ENCODE peak calls at places on chromosomes 7 and 10, in five cellular contexts. S is Peyer's patch, E is mesendoderm, Y is tibial artery, D is transverse colon. T is an unnamed sample. For H3K4me1, the result is how much of the 10 kb centered on the place peaks cover.

GRCh38 chr7:136030867-136031318 is 53.7 kb upstream of the MTPN start:
- DNase-seq in E (no peak), S (no peak), D (no peak), Y (no peak), T (no peak)

GRCh38 chr10:86968994-86969355 is 693 bp downstream of the ADIRF start:
- DNase-seq in E (no peak), Y (no peak), S (no peak), D (no peak), T (no peak)

GRCh38 chr10:59654007-59654406 is 55.6 kb downstream of the SLC16A9 start:
- DNase-seq in D (no peak), E (no peak), S (no peak), Y (no peak), T (no peak)

GRCh38 chr10:123275183-123275549 is 121.0 kb downstream of the BUB3 start:
- DNase-seq in E (no peak), D (no peak), Y (no peak), S (no peak), T (no peak)

GRCh38 chr7:39228946-39229345 is 251.2 kb downstream of the POU6F2 start:
- DNase-seq in D (no peak), S (no peak), E (peak), Y (no peak), T (no peak)

GRCh38 chr7:107661081-107661864 is 645 bp downstream of the SLC26A4 start:
- DNase-seq in Y (peak), S (peak), D (peak), E (peak), T (peak)

GRCh38 chr7:46881507-46882127 is 700.3 kb downstream of the TNS3 start:
- DNase-seq in S (no peak), E (peak), D (no peak), Y (no peak), T (no peak)

GRCh38 chr7:38658916-38659315 is 27.7 kb upstream of the AMPH start:
- DNase-seq in D (no peak), E (no peak), S (no peak), Y (no peak), T (no peak)

GRCh38 chr10:6721964-6722615 is 142.0 kb upstream of the PRKCQ start:
- DNase-seq in D (no peak), E (no peak), Y (no peak), S (no peak), T (no peak)

DNA sequence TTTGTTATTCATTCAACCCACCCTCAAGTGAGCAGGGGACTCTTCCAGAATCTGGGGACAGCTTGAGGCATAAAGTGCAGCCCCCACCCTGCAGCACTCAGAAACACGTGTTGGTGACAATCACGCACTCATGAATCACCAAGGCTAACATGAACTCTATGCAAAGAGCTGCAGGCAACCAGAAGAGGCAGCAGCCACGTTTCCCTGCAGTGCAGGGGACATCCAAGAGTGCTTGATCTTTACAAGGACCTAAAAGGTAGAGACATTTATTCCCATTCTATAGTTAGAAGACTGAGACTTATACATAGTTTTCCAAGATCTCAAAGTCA is 135.2 kb upstream of the GDF10 start:
- DNase-seq in D (no peak), E (no peak), S (no peak), Y (no peak), T (no peak)
- H3K4me1 ChIP-seq in D (under half), E (under half), S (under half), Y (under half), T (under half)

GRCh38 chr7:5352440-5353010 is 69.8 kb downstream of the SLC29A4 start:
- DNase-seq in Y (no peak), S (no peak), D (no peak), E (no peak), T (no peak)

GRCh38 chr7:5351508-5352265 is 68.9 kb downstream of the SLC29A4 start:
- DNase-seq in Y (no peak), E (no peak), S (no peak), D (no peak), T (no peak)

GRCh38 chr7:5357951-5358350 is 65.7 kb downstream of the TNRC18 start:
- DNase-seq in E (no peak), Y (no peak), D (no peak), S (no peak), T (no peak)

GRCh38 chr7:5356751-5357119 is 66.9 kb downstream of the TNRC18 start:
- DNase-seq in E (no peak), D (no peak), S (no peak), Y (no peak), T (no peak)

DNA sequence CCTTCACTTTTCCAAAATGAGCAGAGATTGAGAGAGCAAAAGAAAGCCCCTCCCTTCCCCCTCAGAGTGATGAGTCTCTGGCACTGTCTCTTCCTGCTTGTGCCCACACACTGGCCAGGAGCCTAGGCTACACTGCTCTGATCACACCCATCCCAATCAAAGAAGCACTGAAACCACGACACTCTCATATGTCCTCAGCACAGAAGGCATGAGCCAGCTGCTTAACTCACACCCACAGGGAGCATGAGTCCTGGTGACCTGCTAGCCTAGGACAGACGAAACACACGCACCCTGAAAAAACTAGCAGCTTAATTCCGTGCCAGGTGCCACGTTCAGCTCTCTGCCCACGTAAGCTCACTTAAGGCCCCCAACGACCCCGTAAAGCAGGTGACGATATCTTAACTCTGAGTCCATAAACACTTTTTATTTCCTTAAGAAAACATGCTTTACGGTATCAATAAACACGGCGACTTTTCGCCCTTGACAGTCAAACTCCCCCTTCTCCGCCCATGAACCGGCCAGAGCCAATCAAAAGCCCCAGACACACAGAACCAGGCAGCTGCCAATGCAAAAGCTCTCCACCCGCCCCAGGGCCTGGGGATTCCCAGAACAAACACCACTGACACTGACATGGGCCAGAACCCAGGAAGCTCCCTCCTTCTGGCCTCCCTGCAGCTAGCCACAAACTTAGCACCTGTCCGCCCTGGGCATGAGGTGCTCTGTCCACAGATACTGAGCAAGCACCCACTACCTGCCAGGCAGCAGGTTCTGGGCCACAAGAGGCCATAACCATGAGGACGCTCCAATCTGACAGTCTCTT is 69.0 kb downstream of the TNRC18 start:
- DNase-seq in D (peak), Y (no peak), S (peak), E (peak), T (no peak)
- H3K27ac ChIP-seq in D (peak), Y (peak), S (peak), E (no peak), T (no peak)

DNA sequence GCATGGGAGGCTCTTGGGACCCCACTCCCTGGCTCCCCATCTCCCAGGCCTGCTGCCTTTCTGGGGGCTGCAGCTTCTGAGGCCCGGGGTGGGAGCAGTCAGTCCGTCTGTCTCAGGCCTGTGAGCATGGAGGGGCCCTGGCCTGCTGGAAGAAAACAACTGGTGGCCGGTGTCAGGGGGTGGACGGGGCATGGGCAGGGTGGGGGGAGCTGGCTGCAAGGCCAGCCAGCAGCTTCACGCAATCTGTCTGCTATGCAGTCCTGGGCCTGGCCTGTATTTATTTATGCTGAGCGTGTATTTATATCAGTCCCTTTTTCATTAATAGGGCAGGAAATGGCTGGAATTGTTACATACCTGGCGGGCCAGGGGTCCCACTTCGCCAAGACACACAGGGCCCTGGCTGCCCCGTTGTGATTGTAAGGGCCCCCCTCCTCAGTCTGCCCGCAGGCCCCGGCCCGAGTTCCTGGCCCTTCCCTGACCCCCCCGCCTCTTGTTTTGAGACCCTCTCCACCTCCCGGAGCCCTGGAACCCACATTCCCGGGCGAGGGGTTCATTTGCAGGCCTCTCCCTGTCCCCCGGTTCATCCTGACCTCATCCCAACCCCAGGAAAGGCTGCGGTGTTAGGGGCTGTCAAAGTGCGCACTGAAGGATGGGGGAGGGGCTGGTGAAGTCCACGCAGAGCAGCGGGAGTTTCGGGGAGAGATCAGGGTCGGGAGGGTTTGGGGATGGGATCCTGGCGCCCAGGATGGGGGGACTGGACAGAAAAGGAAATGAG is 8.2 kb downstream of the TMEM270 start:
- DNase-seq in Y (peak), D (no peak), S (no peak), E (no peak), T (peak)
- H3K4me3 ChIP-seq in Y (no peak), D (no peak), S (no peak), E (no peak), T (no peak)

GRCh38 chr10:14583252-14583651 is 191.4 kb downstream of the FAM107B start:
- DNase-seq in E (no peak), S (peak), Y (no peak), D (peak), T (no peak)
- H3K4me1 ChIP-seq in E (under half), S (under half), Y (under half), D (under half), T (under half)

GRCh38 chr10:78197628-78198272 is 164.1 kb downstream of the RPS24 start:
- DNase-seq in Y (no peak), D (no peak), S (no peak), E (no peak), T (no peak)

GRCh38 chr10:78199019-78199418 is 165.4 kb downstream of the RPS24 start:
- DNase-seq in Y (no peak), D (no peak), E (no peak), S (no peak), T (no peak)

GRCh38 chr10:78199759-78200158 is 166.1 kb downstream of the RPS24 start:
- DNase-seq in E (no peak), Y (no peak), S (no peak), D (no peak), T (no peak)

GRCh38 chr10:78194539-78195402 is 161.1 kb downstream of the RPS24 start:
- DNase-seq in D (no peak), S (no peak), E (peak), Y (no peak), T (no peak)

GRCh38 chr10:78196964-78197363 is 163.3 kb downstream of the RPS24 start:
- DNase-seq in S (no peak), E (no peak), Y (no peak), D (no peak), T (no peak)
- H3K27ac ChIP-seq in S (no peak), E (no peak), Y (no peak), D (no peak), T (no peak)

GRCh38 chr7:711093-711966 is 15.2 kb upstream of the DNAAF5 start:
- DNase-seq in D (no peak), S (peak), Y (peak), E (no peak), T (peak)
- H3K4me3 ChIP-seq in D (peak), S (peak), Y (peak), E (no peak), T (no peak)

GRCh38 chr10:69715156-69715898 is 85.3 kb downstream of the FAM241B start:
- DNase-seq in Y (no peak), S (no peak), D (no peak), E (no peak), T (no peak)

GRCh38 chr10:69716711-69717560 is 84.8 kb upstream of the COL13A1 start:
- DNase-seq in S (peak), D (peak), E (peak), Y (no peak), T (peak)

GRCh38 chr10:69715899-69716606 is 85.7 kb upstream of the COL13A1 start:
- DNase-seq in Y (no peak), D (no peak), E (no peak), S (no peak), T (no peak)

GRCh38 chr10:69721690-69722310 is 79.9 kb upstream of the COL13A1 start:
- DNase-seq in D (no peak), Y (no peak), S (no peak), E (peak), T (peak)

GRCh38 chr10:69718951-69719350 is 82.8 kb upstream of the COL13A1 start:
- DNase-seq in E (no peak), Y (no peak), S (no peak), D (no peak), T (no peak)
- H3K4me1 ChIP-seq in E (under half), Y (under half), S (under half), D (under half), T (under half)

GRCh38 chr10:33330543-33331019 is 3.9 kb downstream of the NRP1 start:
- DNase-seq in S (peak), Y (peak), D (peak), E (peak), T (peak)

GRCh38 chr10:33329178-33329577 is 5.3 kb downstream of the NRP1 start:
- DNase-seq in D (no peak), S (no peak), Y (no peak), E (no peak), T (no peak)

GRCh38 chr10:33333260-33334169 is 952 bp downstream of the NRP1 start:
- DNase-seq in Y (no peak), E (no peak), S (peak), D (peak), T (no peak)

GRCh38 chr10:33332183-33333031 is 2.1 kb downstream of the NRP1 start:
- DNase-seq in E (peak), D (no peak), S (no peak), Y (no peak), T (no peak)

GRCh38 chr10:33331020-33331557 is 3.4 kb downstream of the NRP1 start:
- DNase-seq in D (no peak), E (peak), S (no peak), Y (no peak), T (no peak)
- H3K27ac ChIP-seq in D (peak), E (peak), S (peak), Y (peak), T (no peak)

DNA sequence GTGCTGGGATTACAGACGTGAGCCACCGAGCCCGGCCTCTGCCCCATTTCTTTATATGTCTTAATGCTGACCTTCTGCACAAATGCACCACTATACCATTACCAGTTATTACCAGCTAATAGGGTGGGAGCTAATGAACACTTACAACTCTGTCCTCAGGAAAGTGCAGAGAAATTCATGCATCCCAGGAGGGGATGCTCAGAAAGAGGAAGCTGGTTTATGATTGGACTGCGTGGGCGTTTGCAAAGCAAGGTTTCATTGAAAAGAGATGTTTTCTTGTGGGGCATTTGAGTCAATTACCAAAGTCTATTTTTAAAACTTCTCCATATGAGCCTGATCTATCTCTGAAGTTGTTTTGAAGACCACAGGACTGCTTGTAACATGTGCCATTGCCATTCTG is 417.7 kb upstream of the CELF2 start:
- DNase-seq in Y (no peak), E (no peak), D (no peak), S (no peak), T (no peak)
- H3K4me3 ChIP-seq in Y (no peak), E (no peak), D (no peak), S (no peak), T (no peak)